ENCODE peak calls at places on chromosomes 13 and 19, in five cellular contexts. Z, D, B, S and R are unnamed samples.

GRCh38 chr19:5046339-5047039 is 77.6 kb downstream of the KDM4B start:
- DNase-seq in Z (peak; percentile 40), D (peak; percentile 80), B (no peak), S (peak; percentile 83), R (peak; percentile 94)

GRCh38 chr13:48437381-48437780 is 24.5 kb upstream of the LPAR6 start:
- DNase-seq in Z (peak; percentile 45), D (peak; percentile 29), B (peak; percentile 68), S (no peak), R (peak; percentile 93)

GRCh38 chr13:78910147-78910546 is 251.2 kb upstream of the OBI1 start:
- DNase-seq in Z (no peak), D (no peak), B (no peak), S (no peak), R (no peak)

GRCh38 chr13:60019119-60019993 is 144.4 kb downstream of the DIAPH3 start:
- DNase-seq in Z (peak; percentile 40), D (no peak), B (no peak), S (no peak), R (no peak)

GRCh38 chr13:102460806-102461205 is 59.0 kb upstream of the FGF14 start:
- DNase-seq in Z (no peak), D (no peak), B (no peak), S (no peak), R (peak; percentile 32)

GRCh38 chr19:43809762-43810696 is 7.8 kb upstream of the LYPD5 start:
- DNase-seq in Z (peak; percentile 74), D (no peak), B (no peak), S (no peak), R (no peak)

GRCh38 chr13:49300716-49301589 is 53.2 kb downstream of the CDADC1 start:
- DNase-seq in Z (peak; percentile 76), D (peak; percentile 57), B (peak; percentile 70), S (no peak), R (peak; percentile 41)

GRCh38 chr19:32287811-32288227 is 57.6 kb upstream of the ZNF507 start:
- DNase-seq in Z (peak; percentile 61), D (peak; percentile 51), B (peak; percentile 56), S (no peak), R (peak; percentile 40)

GRCh38 chr13:50129065-50129922 is 114.0 kb downstream of the KCNRG start:
- DNase-seq in Z (no peak), D (no peak), B (no peak), S (no peak), R (no peak)

GRCh38 chr13:21033866-21034601 is 27.4 kb downstream of the LATS2 start:
- DNase-seq in Z (no peak), D (peak; percentile 61), B (no peak), S (no peak), R (peak; percentile 71)

GRCh38 chr13:36059366-36059765 is 71.8 kb downstream of the DCLK1 start:
- DNase-seq in Z (no peak), D (no peak), B (peak; percentile 24), S (no peak), R (no peak)

GRCh38 chr13:59829690-59830089 is 334.0 kb downstream of the DIAPH3 start:
- DNase-seq in Z (peak; percentile 19), D (no peak), B (no peak), S (no peak), R (no peak)

DNA sequence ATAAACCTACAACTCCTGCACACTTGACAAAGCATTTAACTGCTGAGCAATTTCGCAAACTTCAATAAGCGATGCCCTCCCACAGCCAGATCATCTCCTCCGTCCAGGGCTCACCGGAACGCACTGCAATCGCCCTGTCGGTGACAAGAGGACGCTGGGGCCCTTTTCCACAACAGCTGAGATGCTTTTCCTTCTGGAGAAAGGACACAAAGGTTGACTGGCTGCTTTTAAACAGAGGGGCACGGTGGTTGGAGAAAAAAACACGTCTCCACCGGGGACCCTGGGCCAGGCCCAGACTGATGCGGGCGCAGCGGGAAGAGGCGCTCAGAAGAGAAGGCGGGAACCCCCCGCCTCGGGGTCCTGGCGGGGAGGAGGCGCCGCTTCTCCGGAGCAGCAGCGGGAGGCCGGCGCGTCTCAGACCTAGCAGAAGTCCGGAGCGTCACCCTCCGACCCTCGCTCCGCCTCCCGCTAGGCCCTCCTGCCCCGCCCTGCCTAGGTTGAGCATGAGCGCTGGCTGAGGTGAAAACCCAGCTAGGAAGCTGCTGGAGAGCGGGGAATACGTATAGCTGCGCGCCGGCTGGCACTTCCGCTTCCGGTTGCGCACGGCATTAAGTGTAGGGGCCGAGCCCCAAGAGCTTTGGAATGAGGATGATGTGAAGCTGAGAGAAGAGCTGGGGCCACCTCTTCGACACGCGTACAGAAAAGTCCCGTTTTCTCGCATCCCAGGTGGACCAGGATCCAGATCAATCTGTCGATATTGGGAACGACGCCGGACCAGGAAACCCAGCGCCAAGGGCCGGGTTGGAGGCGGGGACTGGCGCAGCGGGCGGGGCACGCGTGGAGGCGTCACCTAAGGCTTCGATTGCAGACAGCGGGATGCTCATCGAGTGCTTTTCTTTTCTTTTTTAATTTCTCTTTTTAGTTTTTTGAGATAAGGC is at the start of gene ZNF846:
- DNase-seq in Z (peak; percentile 96), D (peak; percentile 93), B (peak; percentile 92), S (peak; percentile 94), R (peak; percentile 95)
- TF ChIP-seq POLR2A in Z (peak; percentile 19), D (peak; percentile 28), B (peak; percentile 59), S (peak; percentile 19), R (no peak)

GRCh38 chr19:18928018-18928805 is 8.7 kb downstream of the DDX49 start:
- DNase-seq in Z (no peak), D (no peak), B (no peak), S (no peak), R (no peak)

GRCh38 chr19:18932216-18932841 is 8.7 kb downstream of the HOMER3 start:
- DNase-seq in Z (no peak), D (peak; percentile 54), B (peak; percentile 86), S (peak; percentile 61), R (peak; percentile 48)

GRCh38 chr19:18931316-18932162 is 9.5 kb downstream of the HOMER3 start:
- DNase-seq in Z (no peak), D (no peak), B (no peak), S (no peak), R (no peak)

GRCh38 chr19:18933297-18933696 is 7.7 kb downstream of the HOMER3 start:
- DNase-seq in Z (no peak), D (no peak), B (no peak), S (no peak), R (no peak)

DNA sequence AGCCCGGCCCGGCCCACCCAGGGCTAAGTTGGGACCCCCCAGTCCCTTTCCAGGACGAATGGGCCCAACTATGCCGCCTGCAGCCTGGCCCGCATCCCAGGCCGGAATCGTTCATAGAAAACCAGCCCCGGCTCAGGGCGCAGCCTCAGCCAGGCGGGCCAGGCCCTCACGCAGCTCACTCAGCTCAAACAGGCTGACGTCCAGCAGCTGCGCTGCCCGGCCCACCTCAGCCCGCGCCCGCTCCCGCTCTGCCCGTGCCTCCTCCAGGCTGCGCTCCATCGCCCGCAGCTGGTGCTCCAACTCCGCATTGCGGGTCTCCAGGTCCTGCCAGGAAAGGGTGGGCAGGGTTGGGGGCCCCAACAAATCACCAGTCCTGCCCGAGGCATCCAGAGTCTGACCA is 9.8 kb downstream of the DDX49 start:
- DNase-seq in Z (no peak), D (no peak), B (no peak), S (no peak), R (no peak)
- TF ChIP-seq POLR2A in Z (no peak), D (no peak), B (no peak), S (no peak), R (no peak)

GRCh38 chr19:30742981-30743380 is 370.8 kb downstream of the ZNF536 start:
- DNase-seq in Z (no peak), D (no peak), B (no peak), S (no peak), R (no peak)

GRCh38 chr19:30738047-30738446 is 365.9 kb downstream of the ZNF536 start:
- DNase-seq in Z (no peak), D (no peak), B (no peak), S (no peak), R (no peak)

GRCh38 chr19:30742539-30742938 is 370.4 kb downstream of the ZNF536 start:
- DNase-seq in Z (no peak), D (no peak), B (no peak), S (no peak), R (no peak)

GRCh38 chr19:30741539-30741938 is 369.4 kb downstream of the ZNF536 start:
- DNase-seq in Z (no peak), D (no peak), B (no peak), S (no peak), R (no peak)

DNA sequence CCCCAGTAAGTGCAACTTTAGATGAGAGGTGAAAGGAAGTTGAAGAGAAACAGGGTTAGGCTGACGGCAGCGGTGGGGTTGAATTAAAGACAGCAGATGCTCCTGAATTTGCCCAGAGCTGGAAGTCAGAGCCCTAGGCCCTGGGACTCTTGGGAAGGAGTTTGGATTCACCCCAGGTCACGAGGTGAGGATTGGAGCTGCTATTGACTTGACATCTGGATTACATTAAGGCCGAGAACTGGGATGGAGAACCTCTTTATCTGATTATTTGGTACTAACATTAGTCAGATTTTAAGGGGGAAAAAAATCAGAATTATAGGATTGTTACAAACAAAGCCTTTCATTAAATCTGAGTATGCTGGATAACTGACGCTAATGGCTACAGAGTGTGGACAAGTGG is 367.2 kb downstream of the ZNF536 start:
- DNase-seq in Z (no peak), D (no peak), B (no peak), S (no peak), R (no peak)
- TF ChIP-seq POLR2A in Z (no peak), D (no peak), B (no peak), S (no peak), R (no peak)

GRCh38 chr19:51607920-51608562 is 22.2 kb downstream of the SIGLEC5 start:
- DNase-seq in Z (peak; percentile 70), D (peak; percentile 55), B (peak; percentile 59), S (peak; percentile 84), R (peak; percentile 53)
- TF ChIP-seq POLR2A in Z (no peak), D (no peak), B (no peak), S (no peak), R (no peak)

DNA sequence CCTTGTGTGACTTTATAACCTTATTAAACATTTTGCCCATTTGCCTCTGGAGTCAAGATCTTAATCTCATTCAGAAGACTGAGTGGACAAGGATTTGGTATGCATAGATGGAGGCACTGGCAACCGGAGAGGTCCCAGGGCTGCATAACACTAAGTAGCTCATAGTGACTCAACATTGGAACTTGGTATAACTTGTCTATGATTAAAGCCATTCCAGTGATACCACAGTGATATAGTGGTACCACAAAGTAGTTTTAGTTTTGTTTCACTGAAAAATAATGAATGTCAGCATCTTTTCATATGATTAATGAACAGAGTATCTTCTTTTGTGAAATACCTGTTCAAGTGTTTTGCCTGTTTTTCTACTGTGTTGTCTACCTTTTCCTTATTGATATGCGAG is 26.4 kb downstream of the CDK8 start:
- DNase-seq in Z (peak; percentile 70), D (no peak), B (no peak), S (no peak), R (no peak)
- TF ChIP-seq POLR2A in Z (no peak), D (no peak), B (no peak), S (no peak), R (no peak)

GRCh38 chr19:3572855-3573161 is at the start of gene HMG20B:
- DNase-seq in Z (no peak), D (no peak), B (no peak), S (no peak), R (no peak)
- TF ChIP-seq POLR2A in Z (peak; percentile 18), D (no peak), B (no peak), S (peak; percentile 13), R (peak; percentile 32)

GRCh38 chr19:16134510-16134909 is 9.0 kb upstream of the HSH2D start:
- DNase-seq in Z (no peak), D (no peak), B (no peak), S (no peak), R (no peak)
- TF ChIP-seq POLR2A in Z (no peak), D (no peak), B (no peak), S (no peak), R (no peak)